ENCODE peak calls at places on chromosomes 7 and 10, in seven cellular contexts. J, E, Y, G, P, M and Q are unnamed samples.

GRCh38 chr10:4790045-4790444 is 36.0 kb upstream of the AKR1E2 start:
- DNase-seq in E (no peak), P (no peak), M (no peak), Y (no peak), J (no peak), G (no peak), Q (no peak)

GRCh38 chr10:78211476-78212110 is 177.9 kb downstream of the RPS24 start:
- DNase-seq in E (no peak), P (no peak), G (peak; percentile 16), J (peak; percentile 25), Y (no peak), M (peak; percentile 6), Q (peak; percentile 71)

GRCh38 chr7:73839290-73839689 is 3.0 kb downstream of the METTL27 start:
- DNase-seq in M (no peak), Y (no peak), G (no peak), E (no peak), P (no peak), J (no peak), Q (no peak)

GRCh38 chr7:156827587-156828203 is 65.3 kb downstream of the LMBR1 start:
- DNase-seq in E (peak; percentile 38), Y (no peak), J (no peak), M (peak; percentile 8), G (no peak), P (no peak), Q (peak; percentile 41)

GRCh38 chr10:28489201-28489600 is 43.7 kb upstream of the WAC start:
- DNase-seq in P (no peak), G (no peak), Y (no peak), E (no peak), J (no peak), M (no peak), Q (no peak)

GRCh38 chr7:153457796-153458195 is 594.4 kb upstream of the DPP6 start:
- DNase-seq in P (no peak), G (no peak), Y (no peak), J (no peak), M (no peak), E (no peak), Q (no peak)

GRCh38 chr7:79453266-79453557 is 255 bp downstream of the MAGI2 start:
- DNase-seq in M (no peak), J (no peak), E (no peak), G (no peak), P (no peak), Y (no peak), Q (no peak)

GRCh38 chr10:130756651-130757050 is 554.9 kb downstream of the TCERG1L start:
- DNase-seq in M (no peak), Y (no peak), J (no peak), G (no peak), P (no peak), E (no peak), Q (no peak)

GRCh38 chr7:99384523-99384922 is 10.0 kb downstream of the ARPC1B start:
- DNase-seq in P (no peak), Y (no peak), M (no peak), J (no peak), G (no peak), E (no peak), Q (no peak)

GRCh38 chr10:120841522-120842189 is 9.5 kb upstream of the WDR11 start:
- DNase-seq in P (no peak), J (peak; percentile 20), M (no peak), E (no peak), G (peak; percentile 82), Y (no peak), Q (no peak)

GRCh38 chr10:46028584-46029570 is 1.5 kb downstream of the NCOA4 start:
- DNase-seq in J (peak; percentile 51), M (peak; percentile 71), E (peak; percentile 56), P (no peak), Y (no peak), G (peak; percentile 95), Q (peak; percentile 62)

GRCh38 chr10:80552151-80552646 is 14.5 kb downstream of the SH2D4B start:
- DNase-seq in P (no peak), M (no peak), J (no peak), G (peak; percentile 19), E (no peak), Y (no peak), Q (no peak)

GRCh38 chr7:37208528-37208927 is 240.1 kb downstream of the ELMO1 start:
- DNase-seq in G (peak; percentile 53), P (no peak), M (peak; percentile 43), E (peak; percentile 38), J (peak; percentile 38), Y (peak; percentile 26), Q (peak; percentile 73)

GRCh38 chr7:37212526-37212925 is 236.1 kb downstream of the ELMO1 start:
- DNase-seq in Y (no peak), J (no peak), P (no peak), M (no peak), G (no peak), E (no peak), Q (no peak)

GRCh38 chr7:37212051-37212450 is 236.6 kb downstream of the ELMO1 start:
- DNase-seq in G (no peak), P (no peak), Y (peak; percentile 9), M (no peak), E (no peak), J (no peak), Q (no peak)

GRCh38 chr7:37215524-37215923 is 233.1 kb downstream of the ELMO1 start:
- DNase-seq in G (no peak), Y (no peak), J (no peak), M (no peak), P (no peak), E (no peak), Q (no peak)

GRCh38 chr7:37211097-37211496 is 237.6 kb downstream of the ELMO1 start:
- DNase-seq in M (no peak), G (no peak), Y (no peak), J (no peak), E (no peak), P (no peak), Q (no peak)
- TF ChIP-seq SIN3A in M (no peak), G (no peak), Y (no peak), J (no peak), E (no peak), P (no peak), Q (no peak)

DNA sequence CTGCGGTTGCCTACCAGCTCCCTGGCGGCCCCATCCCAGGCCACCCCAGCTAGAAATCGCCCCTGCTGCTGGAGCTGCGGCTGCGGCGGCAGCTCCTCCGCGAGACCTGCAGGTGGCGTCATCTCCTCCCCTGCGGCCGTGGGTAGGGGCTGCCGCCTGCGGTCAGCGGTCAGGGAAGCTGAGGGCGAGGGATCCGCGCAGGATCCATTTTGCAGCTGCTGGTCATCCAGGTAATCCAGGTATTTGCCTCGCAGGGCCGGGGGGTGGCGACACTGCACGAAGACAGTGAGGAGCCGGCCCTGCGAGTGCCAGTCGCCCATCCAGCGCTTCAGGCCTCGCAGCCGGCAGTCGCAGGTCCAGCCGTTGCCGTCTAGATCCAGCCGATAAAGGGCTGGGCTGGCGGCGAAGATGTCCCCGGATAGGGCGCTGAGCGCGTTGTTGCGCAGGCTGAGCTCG is 1.5 kb downstream of the TRIL start:
- DNase-seq in E (no peak), G (peak; percentile 48), Y (no peak), J (no peak), M (no peak), P (no peak), Q (peak; percentile 95)
- H3K4me3 ChIP-seq in E (no peak overlapping the region), G (peak overlapping the region; percentile 81), Y (no peak overlapping the region), J (peak overlapping the region; percentile 39), M (no peak overlapping the region), P (peak overlapping the region; percentile 65), Q (peak overlapping the region; percentile 59)

GRCh38 chr10:122189185-122189584 is 81.9 kb upstream of the BTBD16 start:
- DNase-seq in J (no peak), G (no peak), E (no peak), M (no peak), Y (no peak), P (no peak), Q (no peak)

GRCh38 chr10:122188706-122189105 is 82.4 kb upstream of the BTBD16 start:
- DNase-seq in M (no peak), G (no peak), J (no peak), P (no peak), E (no peak), Y (no peak), Q (no peak)

GRCh38 chr10:122192142-122192541 is 79.0 kb upstream of the BTBD16 start:
- DNase-seq in G (no peak), E (no peak), Y (no peak), P (no peak), J (no peak), M (no peak), Q (no peak)

GRCh38 chr10:122190151-122190550 is 80.9 kb upstream of the BTBD16 start:
- DNase-seq in Y (no peak), M (no peak), P (no peak), G (no peak), J (no peak), E (no peak), Q (no peak)

DNA sequence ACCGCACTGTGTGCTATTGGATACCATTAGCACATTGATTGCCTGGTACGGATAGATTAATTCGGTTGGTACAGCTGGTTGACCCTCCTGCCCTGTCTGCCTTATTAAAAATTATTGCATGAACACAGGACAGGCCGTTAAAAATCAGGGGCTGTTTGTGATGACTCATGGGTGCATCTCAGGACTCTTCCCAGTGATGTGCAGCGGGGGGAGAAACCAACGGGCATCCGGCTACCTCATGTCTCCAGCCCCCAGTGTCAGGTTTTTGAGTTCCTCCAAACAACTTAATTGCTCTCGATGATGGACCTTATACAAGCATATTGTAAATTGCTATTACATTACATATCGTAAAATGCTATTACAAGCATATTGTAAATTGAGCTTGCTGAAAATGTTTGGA is 80.5 kb upstream of the BTBD16 start:
- DNase-seq in Y (no peak), P (no peak), E (no peak), G (no peak), M (no peak), J (no peak), Q (no peak)
- TF ChIP-seq SIN3A in Y (no peak), P (no peak), E (no peak), G (no peak), M (no peak), J (no peak), Q (no peak)

GRCh38 chr7:150976529-150977381 is 1.4 kb downstream of the KCNH2 start:
- DNase-seq in G (no peak), J (no peak), Y (no peak), E (peak; percentile 89), M (no peak), P (no peak), Q (peak; percentile 85)
- H3K4me3 ChIP-seq in G (no peak overlapping the region), J (peak overlapping the region; percentile 14), Y (no peak overlapping the region), E (peak overlapping the region; percentile 45), M (peak overlapping the region; percentile 75), P (peak overlapping the region; percentile 35), Q (peak overlapping the region; percentile 57)

GRCh38 chr7:15305002-15305600 is 256.7 kb downstream of the AGMO start:
- DNase-seq in J (peak; percentile 12), M (peak; percentile 33), G (peak; percentile 33), E (peak; percentile 4), P (no peak), Y (no peak), Q (peak; percentile 36)
- TF ChIP-seq SIN3A in J (no peak), M (no peak), G (no peak), E (no peak), P (no peak), Y (no peak), Q (no peak)